ENCODE peak calls at places on chromosome 6, in seven cellular contexts. F, B, U, Y, C, X and R are unnamed samples.

GRCh38 chr6:116564921-116565872 is 6.1 kb upstream of the RWDD1 start:
- DNase-seq in X (peak), B (peak), Y (no peak), U (peak), F (no peak), C (no peak), R (no peak)

GRCh38 chr6:107670792-107671199 is 153.3 kb downstream of the SCML4 start:
- DNase-seq in U (peak), B (peak), Y (no peak), X (no peak), C (peak), F (no peak), R (no peak)

GRCh38 chr6:66508433-66508832 is 801.4 kb upstream of the EYS start:
- DNase-seq in B (no peak), C (no peak), X (no peak), Y (peak), U (no peak), F (no peak), R (no peak)

GRCh38 chr6:16966821-16967817 is 134.7 kb upstream of the STMND1 start:
- DNase-seq in F (no peak), C (no peak), X (no peak), B (no peak), U (no peak), Y (no peak), R (no peak)

GRCh38 chr6:150592377-150592995 is 7.2 kb upstream of the PLEKHG1 start:
- DNase-seq in F (no peak), Y (no peak), C (no peak), B (no peak), X (no peak), U (no peak), R (no peak)

GRCh38 chr6:5695260-5696245 is 311.2 kb downstream of the NRN1 start:
- DNase-seq in F (no peak), X (no peak), U (no peak), B (no peak), Y (peak), C (no peak), R (no peak)

GRCh38 chr6:111987295-111987694 is 66.6 kb upstream of the CCN6 start:
- DNase-seq in C (no peak), B (peak), F (no peak), Y (no peak), U (no peak), X (no peak), R (no peak)

GRCh38 chr6:153092082-153093013 is 38.7 kb downstream of the RGS17 start:
- DNase-seq in Y (peak), F (no peak), B (peak), U (no peak), C (no peak), X (no peak), R (no peak)

GRCh38 chr6:55617272-55617671 is 38.3 kb upstream of the HMGCLL1 start:
- DNase-seq in F (no peak), B (peak), C (no peak), Y (peak), U (no peak), X (no peak), R (no peak)

GRCh38 chr6:110284877-110285276 is 73.3 kb downstream of the METTL24 start:
- DNase-seq in C (no peak), U (no peak), F (no peak), X (no peak), B (no peak), Y (no peak), R (no peak)

GRCh38 chr6:159716247-159717086 is 10.8 kb upstream of the WTAP start:
- DNase-seq in X (no peak), F (no peak), C (no peak), Y (peak), B (no peak), U (no peak), R (no peak)

GRCh38 chr6:159104931-159105330 is 60.1 kb upstream of the TAGAP start:
- DNase-seq in B (peak), F (no peak), C (peak), X (no peak), Y (no peak), U (no peak), R (no peak)

GRCh38 chr6:76275746-76276145 is 203.3 kb upstream of the IMPG1 start:
- DNase-seq in U (no peak), F (no peak), C (no peak), B (peak), Y (no peak), X (no peak), R (no peak)

GRCh38 chr6:121235386-121235785 is 98.9 kb downstream of the TBC1D32 start:
- DNase-seq in X (no peak), U (no peak), C (no peak), B (no peak), F (no peak), Y (no peak), R (no peak)

GRCh38 chr6:111418971-111419693 is 63.9 kb downstream of the REV3L start:
- DNase-seq in B (no peak), C (no peak), Y (peak), X (no peak), U (no peak), F (no peak), R (no peak)

GRCh38 chr6:44512868-44513641 is 125.5 kb downstream of the CDC5L start:
- DNase-seq in B (peak), F (no peak), Y (no peak), X (no peak), U (no peak), C (no peak), R (no peak)

GRCh38 chr6:92427408-92427905 is 991.9 kb downstream of the EPHA7 start:
- DNase-seq in Y (no peak), X (no peak), B (no peak), C (no peak), U (no peak), F (no peak), R (no peak)

GRCh38 chr6:141195251-141195832 is 937.4 kb upstream of the GJE1 start:
- DNase-seq in X (no peak), Y (no peak), U (no peak), F (no peak), B (peak), C (no peak), R (no peak)

GRCh38 chr6:91079939-91080338 is 493.1 kb upstream of the MAP3K7 start:
- DNase-seq in C (no peak), B (no peak), F (no peak), X (no peak), Y (peak), U (no peak), R (no peak)

GRCh38 chr6:147227770-147228320 is 23.6 kb downstream of the STXBP5 start:
- DNase-seq in F (no peak), C (no peak), B (peak), Y (no peak), X (no peak), U (no peak), R (no peak)

GRCh38 chr6:124132256-124132655 is 328.6 kb downstream of the NKAIN2 start:
- DNase-seq in C (no peak), X (no peak), B (peak), F (no peak), Y (peak), U (no peak), R (no peak)

GRCh38 chr6:43009124-43009523 is 4.6 kb downstream of the MEA1 start:
- DNase-seq in U (peak), B (peak), X (no peak), F (no peak), Y (no peak), C (no peak), R (no peak)

GRCh38 chr6:36969240-36969691 is 14.7 kb downstream of the PI16 start:
- DNase-seq in F (no peak), U (no peak), X (no peak), Y (no peak), C (no peak), B (no peak), R (no peak)

GRCh38 chr6:116127771-116128493 is 2.0 kb upstream of the COL10A1 start:
- DNase-seq in U (no peak), F (no peak), C (no peak), X (no peak), B (peak), Y (no peak), R (no peak)

GRCh38 chr6:41785254-41785653 is 2.2 kb upstream of the TOMM6 start:
- DNase-seq in B (no peak), U (no peak), Y (no peak), X (no peak), F (no peak), C (no peak), R (no peak)

GRCh38 chr6:80143312-80143960 is 37.0 kb downstream of the BCKDHB start:
- DNase-seq in B (peak), Y (no peak), C (no peak), X (peak), U (no peak), F (no peak), R (no peak)

GRCh38 chr6:155181498-155181897 is 82.3 kb upstream of the CLDN20 start:
- DNase-seq in C (no peak), X (no peak), Y (no peak), U (no peak), F (no peak), B (no peak), R (no peak)

GRCh38 chr6:113385020-113385431 is 472.1 kb upstream of the MARCKS start:
- DNase-seq in B (no peak), X (no peak), F (no peak), Y (peak), U (no peak), C (no peak), R (no peak)

GRCh38 chr6:166119116-166119911 is 48.3 kb downstream of the TBXT start:
- DNase-seq in Y (no peak), C (no peak), F (no peak), U (no peak), X (no peak), B (no peak), R (no peak)

GRCh38 chr6:48766349-48766748 is 655.4 kb upstream of the PTCHD4 start:
- DNase-seq in C (no peak), Y (no peak), F (no peak), B (peak), U (no peak), X (no peak), R (no peak)

GRCh38 chr6:33600761-33601160 is 20.4 kb upstream of the ITPR3 start:
- DNase-seq in Y (no peak), F (no peak), U (no peak), X (no peak), C (no peak), B (no peak), R (no peak)

GRCh38 chr6:64580346-64580745 is 944.7 kb downstream of the PHF3 start:
- DNase-seq in Y (peak), C (no peak), X (no peak), U (no peak), F (no peak), B (no peak), R (no peak)

GRCh38 chr6:144158133-144158532 is 7.8 kb downstream of the STX11 start:
- DNase-seq in F (no peak), C (no peak), U (no peak), B (no peak), X (no peak), Y (peak), R (no peak)

GRCh38 chr6:81933089-81933488 is 180.6 kb upstream of the TENT5A start:
- DNase-seq in Y (no peak), U (no peak), X (no peak), F (no peak), C (no peak), B (no peak), R (no peak)

GRCh38 chr6:46042355-46042999 is 26.8 kb upstream of the CLIC5 start:
- DNase-seq in F (no peak), B (peak), X (no peak), Y (no peak), U (no peak), C (peak), R (no peak)